ENCODE peak calls at places on chromosomes 3 and 15, in ten cellular contexts. K, N, R, I, L, B, M, D, X and S are unnamed samples.

GRCh38 chr15:87826119-87826730 is 430.3 kb downstream of the NTRK3 start:
- DNase-seq in N (no peak), I (no peak), K (no peak), M (no peak), L (no peak), B (no peak), D (no peak), X (no peak), R (no peak), S (no peak)

GRCh38 chr3:150699068-150699635 is 4.6 kb downstream of the ERICH6 start:
- DNase-seq in I (no peak), M (no peak), D (peak; percentile 47), L (no peak), R (peak; percentile 43), N (no peak), K (no peak), B (no peak), X (no peak), S (no peak)

GRCh38 chr3:173221010-173221409 is 80.0 kb upstream of the SPATA16 start:
- DNase-seq in X (no peak), M (no peak), R (no peak), D (peak; percentile 13), I (no peak), B (no peak), L (no peak), N (no peak), K (no peak), S (no peak)

GRCh38 chr3:32640939-32641725 is 43.9 kb upstream of the CNOT10 start:
- DNase-seq in K (no peak), X (no peak), L (peak; percentile 22), N (peak; percentile 47), M (no peak), R (peak; percentile 18), D (no peak), I (no peak), B (no peak), S (no peak)

GRCh38 chr15:48501208-48501607 is 144.3 kb downstream of the FBN1 start:
- DNase-seq in N (no peak), K (no peak), R (no peak), X (no peak), I (no peak), B (no peak), M (no peak), D (no peak), L (no peak), S (no peak)

GRCh38 chr3:18445421-18446066 is 20.4 kb upstream of the SATB1 start:
- DNase-seq in M (no peak), L (no peak), X (peak; percentile 35), I (peak; percentile 8), R (no peak), N (no peak), K (no peak), D (no peak), B (peak; percentile 16), S (no peak)

GRCh38 chr3:175737646-175738572 is 878.8 kb downstream of the NAALADL2 start:
- DNase-seq in K (no peak), B (no peak), M (no peak), L (no peak), X (no peak), R (peak; percentile 1), N (no peak), I (no peak), D (peak; percentile 71), S (no peak)

GRCh38 chr3:122992628-122993570 is 34.7 kb downstream of the SEMA5B start:
- DNase-seq in I (peak; percentile 46), L (no peak), D (no peak), X (no peak), B (no peak), K (peak; percentile 70), R (no peak), M (peak; percentile 57), N (no peak), S (peak; percentile 51)

GRCh38 chr3:4720316-4721075 is 227.3 kb downstream of the ITPR1 start:
- DNase-seq in D (peak; percentile 94), I (peak; percentile 51), K (peak; percentile 45), B (peak; percentile 89), R (peak; percentile 88), N (peak; percentile 64), M (peak; percentile 96), L (peak; percentile 29), X (peak; percentile 72), S (peak; percentile 81)

GRCh38 chr15:48644498-48644826 is 1.0 kb downstream of the FBN1 start:
- DNase-seq in D (peak; percentile 47), I (no peak), L (peak; percentile 53), N (peak; percentile 51), M (peak; percentile 62), B (no peak), R (peak; percentile 69), K (peak; percentile 55), X (no peak), S (no peak)

GRCh38 chr3:21942328-21942727 is 191.3 kb upstream of the ZNF385D start:
- DNase-seq in L (no peak), K (no peak), M (no peak), B (no peak), R (peak; percentile 49), N (no peak), D (peak; percentile 87), X (no peak), I (no peak), S (no peak)

GRCh38 chr3:142004025-142004424 is 127.6 kb downstream of the ATP1B3 start:
- DNase-seq in D (no peak), M (no peak), I (no peak), R (no peak), L (no peak), K (no peak), X (no peak), N (no peak), B (no peak), S (no peak)

GRCh38 chr15:56781666-56782065 is 48.4 kb upstream of the ZNF280D start:
- DNase-seq in L (no peak), B (no peak), M (no peak), K (no peak), N (no peak), D (no peak), X (no peak), R (no peak), I (no peak), S (no peak)

DNA sequence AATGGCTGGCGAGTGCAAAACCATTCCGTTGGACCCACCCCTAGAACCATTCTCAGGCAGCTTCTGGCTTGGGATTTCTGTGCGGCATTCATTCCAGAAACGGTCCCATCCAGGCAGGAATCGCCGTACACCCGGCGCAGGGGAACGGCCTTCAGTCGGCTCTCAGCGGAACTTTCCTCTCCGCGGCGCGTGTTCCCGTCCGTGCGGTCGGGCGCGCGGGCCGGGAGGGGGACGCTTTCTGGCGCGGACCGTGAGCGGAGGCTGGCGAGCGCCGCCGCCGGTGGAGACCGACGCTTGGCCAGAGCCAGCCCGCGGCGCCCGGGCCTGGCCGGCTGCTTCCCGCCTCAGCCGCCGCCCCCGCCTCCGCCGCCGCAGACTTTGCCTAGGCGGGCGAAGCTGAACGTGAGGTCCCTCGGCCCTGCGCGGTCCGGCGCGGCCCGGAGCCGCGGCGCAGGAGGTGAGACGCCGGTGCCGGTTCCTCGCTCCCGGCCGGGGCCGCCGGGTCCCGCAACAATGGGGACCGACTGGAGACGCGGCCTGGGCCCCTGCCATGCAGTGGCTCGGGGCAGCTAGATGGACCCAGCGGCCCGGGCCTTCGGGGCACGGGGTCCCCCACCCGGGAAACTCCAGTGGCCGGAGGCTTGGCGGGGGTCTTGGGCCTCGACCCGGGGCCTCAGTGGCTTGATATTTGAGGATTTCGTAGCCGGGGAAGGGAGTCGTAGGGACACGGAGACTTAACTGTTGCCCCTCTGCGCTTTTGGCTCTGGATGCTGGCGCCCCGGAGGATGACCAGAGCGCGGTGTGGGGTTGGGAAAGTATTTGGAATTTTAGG is at the start of gene RAD54L2:
- DNase-seq in X (peak; percentile 86), M (peak; percentile 89), N (peak; percentile 86), D (peak; percentile 81), K (peak; percentile 86), L (peak; percentile 85), R (peak; percentile 92), B (peak; percentile 79), I (peak; percentile 81), S (peak; percentile 90)
- TF ChIP-seq CTCF in X (peak; percentile 14), M (no peak), N (peak; percentile 55), D (no peak), K (peak; percentile 42), L (peak; percentile 30), R (peak; percentile 23), B (peak; percentile 35), I (peak; percentile 46), S (peak; percentile 48)

GRCh38 chr3:113285741-113286140 is 74.4 kb downstream of the BOC start:
- DNase-seq in I (no peak), K (no peak), B (no peak), N (no peak), L (no peak), X (no peak), M (no peak), D (peak; percentile 16), R (no peak), S (no peak)
- H3K27ac ChIP-seq in I (no peak overlapping the region), K (no peak overlapping the region), B (peak overlapping the region; percentile 62), N (no peak overlapping the region), L (no peak overlapping the region), X (peak overlapping the region; percentile 65), M (no peak overlapping the region), D (no peak overlapping the region), R (no peak overlapping the region), S (no peak overlapping the region)

GRCh38 chr3:42498034-42498433 is 4.4 kb upstream of the VIPR1 start:
- DNase-seq in K (no peak), L (no peak), I (peak; percentile 1), M (peak; percentile 11), R (no peak), N (no peak), B (no peak), D (no peak), X (no peak), S (no peak)
- H3K27me3 ChIP-seq in K (peaks cover 27% of the 10 kb centered on the region), L (peaks cover 4% of the 10 kb centered on the region), I (no peaks in the 10 kb centered on the region), M (peaks cover 13% of the 10 kb centered on the region), R (peaks cover 49% of the 10 kb centered on the region), N (peaks cover 50% of the 10 kb centered on the region), B (no peaks in the 10 kb centered on the region), D (peaks cover 24% of the 10 kb centered on the region), X (peaks cover 56% of the 10 kb centered on the region), S (no peaks in the 10 kb centered on the region)

GRCh38 chr3:53677406-53677805 is 168.8 kb downstream of the CHDH start:
- DNase-seq in M (no peak), I (peak; percentile 38), N (no peak), R (no peak), D (no peak), L (no peak), X (no peak), K (no peak), B (no peak), S (no peak)
- TF ChIP-seq CTCF in M (peak; percentile 5), I (peak; percentile 46), N (peak; percentile 56), R (peak; percentile 23), D (no peak), L (peak; percentile 32), X (no peak), K (peak; percentile 31), B (no peak), S (peak; percentile 28)

GRCh38 chr3:156680243-156680930 is 6.0 kb downstream of the TIPARP start:
- DNase-seq in I (peak; percentile 31), K (no peak), X (no peak), D (no peak), L (no peak), M (no peak), N (no peak), R (no peak), B (no peak), S (no peak)
- H3K27ac ChIP-seq in I (peak overlapping the region; percentile 57), K (no peak overlapping the region), X (peak overlapping the region; percentile 30), D (peak overlapping the region; percentile 72), L (peak overlapping the region; percentile 34), M (no peak overlapping the region), N (peak overlapping the region; percentile 73), R (no peak overlapping the region), B (no peak overlapping the region), S (no peak overlapping the region)